ENCODE peak calls at places on chromosomes 12 and 14, in seven cellular contexts. Q, V, M, Y, E, X and J are unnamed samples.

GRCh38 chr12:64461634-64462414 is 9.9 kb downstream of the TBK1 start:
- DNase-seq in V (no peak), Y (no peak), X (no peak), Q (peak; percentile 68), M (no peak), E (peak; percentile 65), J (no peak)

GRCh38 chr12:96193725-96194571 is at the start of gene ELK3:
- DNase-seq in Y (peak; percentile 45), E (peak; percentile 67), X (no peak), M (no peak), V (peak; percentile 51), Q (peak; percentile 49), J (no peak)

GRCh38 chr12:102480401-102480800 is at the start of gene IGF1:
- DNase-seq in X (peak; percentile 22), M (no peak), E (peak; percentile 33), V (no peak), Y (no peak), Q (peak; percentile 6), J (no peak)

GRCh38 chr14:94392510-94392935 is 4.1 kb upstream of the SERPINA1 start:
- DNase-seq in Q (no peak), E (peak; percentile 17), M (no peak), V (no peak), X (no peak), Y (peak; percentile 18), J (no peak)

GRCh38 chr12:14247166-14247565 is 118.3 kb upstream of the ATF7IP start:
- DNase-seq in E (no peak), M (no peak), Y (no peak), V (no peak), Q (no peak), X (no peak), J (no peak)

GRCh38 chr12:111394480-111394879 is 11.2 kb upstream of the SH2B3 start:
- DNase-seq in X (no peak), Q (no peak), Y (no peak), V (no peak), E (no peak), M (no peak), J (no peak)

GRCh38 chr14:64296561-64296960 is 2.4 kb upstream of the ESR2 start:
- DNase-seq in Q (no peak), M (no peak), X (no peak), V (no peak), E (peak; percentile 38), Y (no peak), J (no peak)

GRCh38 chr12:112153900-112154234 is 28.5 kb downstream of the TRAFD1 start:
- DNase-seq in Y (no peak), M (no peak), X (no peak), E (no peak), V (no peak), Q (no peak), J (no peak)

GRCh38 chr12:125346361-125346760 is 281.1 kb downstream of the AACS start:
- DNase-seq in E (no peak), Q (no peak), V (no peak), M (no peak), X (no peak), Y (no peak), J (no peak)

GRCh38 chr14:30572771-30573170 is 13.8 kb downstream of the G2E3 start:
- DNase-seq in Y (no peak), E (no peak), Q (no peak), X (no peak), V (no peak), M (no peak), J (no peak)

GRCh38 chr14:47040490-47040889 is 388.9 kb upstream of the RPL10L start:
- DNase-seq in V (no peak), Q (no peak), Y (peak; percentile 44), X (no peak), E (no peak), M (no peak), J (no peak)

GRCh38 chr12:94795520-94795919 is 145.2 kb upstream of the TMCC3 start:
- DNase-seq in E (peak; percentile 82), Y (no peak), Q (peak; percentile 29), X (peak; percentile 4), V (no peak), M (no peak), J (no peak)

GRCh38 chr12:33828326-33828725 is 194.0 kb upstream of the ALG10 start:
- DNase-seq in M (no peak), Q (no peak), Y (no peak), V (no peak), X (no peak), E (no peak), J (no peak)

GRCh38 chr12:111462134-111462821 is 56.6 kb downstream of the SH2B3 start:
- DNase-seq in X (no peak), M (no peak), Y (no peak), Q (no peak), V (no peak), E (peak; percentile 39), J (no peak)

GRCh38 chr12:121326996-121327674 is 25.1 kb downstream of the ANAPC5 start:
- DNase-seq in Y (no peak), E (no peak), Q (no peak), V (no peak), X (peak; percentile 83), M (no peak), J (no peak)

GRCh38 chr12:49519574-49519936 is 19.3 kb upstream of the KCNH3 start:
- DNase-seq in Q (no peak), E (no peak), V (no peak), X (no peak), Y (no peak), M (no peak), J (peak; percentile 69)

GRCh38 chr14:89625208-89625987 is 208.4 kb upstream of the FOXN3 start:
- DNase-seq in E (peak; percentile 29), M (no peak), Q (peak; percentile 23), X (peak; percentile 90), Y (no peak), V (no peak), J (no peak)

GRCh38 chr12:110780448-110780847 is 37.8 kb upstream of the PPP1CC start:
- DNase-seq in X (no peak), Y (no peak), Q (no peak), M (no peak), E (no peak), V (no peak), J (no peak)

GRCh38 chr12:110743571-110744093 is 941 bp upstream of the PPP1CC start:
- DNase-seq in Q (no peak), V (peak; percentile 21), M (no peak), X (no peak), E (no peak), Y (no peak), J (no peak)